ENCODE peak calls at places on chromosomes 16 and 17, in nine cellular contexts. G, P, E, M, N, F, C, R and J are unnamed samples.

GRCh38 chr17:1515640-1516402 is 591 bp downstream of the INPP5K start:
- ATAC-seq in G (peak), P (peak), E (peak), M (peak), N (no peak), F (peak), C (peak), R (peak), J (peak)

GRCh38 chr16:89153848-89154271 is 17.7 kb upstream of the CDH15 start:
- ATAC-seq in G (no peak), P (no peak), E (peak), M (no peak), N (peak), F (peak), C (no peak), R (no peak), J (no peak)

GRCh38 chr17:59651346-59651745 is 31.7 kb downstream of the CLTC start:
- ATAC-seq in G (no peak), P (no peak), E (no peak), M (no peak), N (peak), F (no peak), C (no peak), R (no peak), J (no peak)

GRCh38 chr17:67528751-67529436 is 151.8 kb downstream of the PITPNC1 start:
- ATAC-seq in G (peak), P (peak), E (peak), M (peak), N (peak), F (peak), C (no peak), R (peak), J (peak)

GRCh38 chr16:733382-734207 is 6.7 kb downstream of the HAGHL start:
- ATAC-seq in G (no peak), P (no peak), E (peak), M (no peak), N (no peak), F (peak), C (peak), R (peak), J (no peak)

GRCh38 chr17:18248300-18248731 is 10.2 kb downstream of the FLII start:
- ATAC-seq in G (peak), P (peak), E (peak), M (peak), N (peak), F (peak), C (peak), R (peak), J (peak)

GRCh38 chr16:10788665-10789064 is 29.9 kb downstream of the TVP23A start:
- ATAC-seq in G (no peak), P (no peak), E (no peak), M (no peak), N (no peak), F (no peak), C (no peak), R (no peak), J (no peak)

GRCh38 chr17:28928061-28928460 is 23.3 kb downstream of the PHF12 start:
- ATAC-seq in G (no peak), P (no peak), E (no peak), M (no peak), N (no peak), F (no peak), C (peak), R (no peak), J (no peak)

GRCh38 chr17:50519141-50519834 is 11.0 kb downstream of the MYCBPAP start:
- ATAC-seq in G (no peak), P (no peak), E (peak), M (no peak), N (no peak), F (peak), C (no peak), R (no peak), J (no peak)

GRCh38 chr16:14309001-14309886 is 238.1 kb downstream of the MRTFB start:
- ATAC-seq in G (no peak), P (peak), E (peak), M (peak), N (peak), F (no peak), C (peak), R (no peak), J (no peak)

GRCh38 chr16:4011225-4011939 is 104.9 kb downstream of the ADCY9 start:
- ATAC-seq in G (no peak), P (no peak), E (no peak), M (no peak), N (no peak), F (peak), C (no peak), R (no peak), J (no peak)

GRCh38 chr17:61326330-61326729 is 73.3 kb upstream of the TBX2 start:
- ATAC-seq in G (no peak), P (no peak), E (no peak), M (no peak), N (no peak), F (no peak), C (no peak), R (no peak), J (no peak)

GRCh38 chr17:78432226-78432894 is 53.9 kb downstream of the PGS1 start:
- ATAC-seq in G (no peak), P (no peak), E (no peak), M (no peak), N (no peak), F (peak), C (no peak), R (no peak), J (no peak)

GRCh38 chr16:20383106-20384029 is 21.2 kb downstream of the PDILT start:
- ATAC-seq in G (no peak), P (peak), E (peak), M (peak), N (peak), F (peak), C (peak), R (peak), J (peak)

GRCh38 chr16:10180771-10181163 is 1.5 kb downstream of the GRIN2A start:
- ATAC-seq in G (no peak), P (no peak), E (peak), M (no peak), N (peak), F (peak), C (peak), R (peak), J (no peak)

GRCh38 chr17:16255481-16255901 is 38.5 kb downstream of the PIGL start:
- ATAC-seq in G (no peak), P (peak), E (no peak), M (peak), N (no peak), F (peak), C (no peak), R (peak), J (peak)

GRCh38 chr16:12082207-12082606 is 105.7 kb downstream of the SNX29 start:
- ATAC-seq in G (no peak), P (no peak), E (no peak), M (no peak), N (no peak), F (no peak), C (no peak), R (no peak), J (no peak)

GRCh38 chr17:78381601-78382168 is 3.2 kb downstream of the PGS1 start:
- ATAC-seq in G (peak), P (no peak), E (no peak), M (no peak), N (no peak), F (no peak), C (peak), R (no peak), J (peak)

GRCh38 chr17:21033350-21033749 is 9.5 kb downstream of the USP22 start:
- ATAC-seq in G (no peak), P (peak), E (no peak), M (no peak), N (no peak), F (no peak), C (no peak), R (no peak), J (no peak)

GRCh38 chr17:79728908-79729471 is 1.8 kb upstream of the ENPP7 start:
- ATAC-seq in G (no peak), P (peak), E (peak), M (peak), N (peak), F (peak), C (peak), R (no peak), J (peak)

GRCh38 chr17:16491131-16491702 is 776 bp downstream of the LRRC75A start:
- ATAC-seq in G (no peak), P (no peak), E (peak), M (no peak), N (peak), F (peak), C (no peak), R (peak), J (no peak)

GRCh38 chr17:1434150-1434549 is 21.9 kb downstream of the CRK start:
- ATAC-seq in G (no peak), P (no peak), E (no peak), M (no peak), N (no peak), F (no peak), C (no peak), R (no peak), J (no peak)

GRCh38 chr16:80610489-80611156 is 69.8 kb downstream of the DYNLRB2 start:
- ATAC-seq in G (no peak), P (no peak), E (no peak), M (no peak), N (no peak), F (peak), C (no peak), R (no peak), J (no peak)

GRCh38 chr16:30619643-30620042 is 9.5 kb upstream of the ZNF689 start:
- ATAC-seq in G (no peak), P (no peak), E (no peak), M (no peak), N (no peak), F (no peak), C (no peak), R (no peak), J (no peak)

GRCh38 chr17:76234354-76234679 is 6.0 kb downstream of the RNF157 start:
- ATAC-seq in G (no peak), P (no peak), E (no peak), M (no peak), N (no peak), F (no peak), C (peak), R (no peak), J (no peak)

GRCh38 chr17:15340966-15341365 is 431 bp downstream of the TEKT3 start:
- ATAC-seq in G (no peak), P (no peak), E (peak), M (peak), N (no peak), F (no peak), C (no peak), R (peak), J (no peak)

GRCh38 chr16:66167564-66168291 is 198.8 kb upstream of the CDH5 start:
- ATAC-seq in G (no peak), P (peak), E (no peak), M (no peak), N (peak), F (no peak), C (no peak), R (no peak), J (no peak)

GRCh38 chr16:78916928-78917545 is 683.5 kb downstream of the MAF start:
- ATAC-seq in G (no peak), P (no peak), E (no peak), M (no peak), N (no peak), F (no peak), C (no peak), R (no peak), J (no peak)

GRCh38 chr16:56777533-56777932 is 47.6 kb downstream of the NUP93 start:
- ATAC-seq in G (no peak), P (no peak), E (no peak), M (no peak), N (no peak), F (no peak), C (no peak), R (no peak), J (no peak)

GRCh38 chr16:70267516-70267915 is 15.8 kb upstream of the EXOSC6 start:
- ATAC-seq in G (no peak), P (peak), E (peak), M (no peak), N (peak), F (peak), C (peak), R (peak), J (no peak)

GRCh38 chr17:6082335-6082734 is 12.2 kb downstream of the WSCD1 start:
- ATAC-seq in G (no peak), P (no peak), E (no peak), M (no peak), N (no peak), F (no peak), C (no peak), R (no peak), J (no peak)

GRCh38 chr17:60151355-60151754 is 1.6 kb downstream of the CA4 start:
- ATAC-seq in G (no peak), P (no peak), E (no peak), M (no peak), N (no peak), F (no peak), C (peak), R (no peak), J (no peak)

GRCh38 chr16:1991588-1992474 is 2.1 kb downstream of the SYNGR3 start:
- ATAC-seq in G (peak), P (peak), E (peak), M (peak), N (peak), F (no peak), C (peak), R (peak), J (peak)
- TF ChIP-seq POLR2A in G (no peak), P (no peak), E (no peak), M (peak), N (no peak), F (no peak), C (peak), R (no peak), J (no peak)

GRCh38 chr17:38752119-38752929 is at the start of gene PSMB3:
- ATAC-seq in G (peak), P (peak), E (peak), M (peak), N (peak), F (peak), C (peak), R (peak), J (peak)
- TF ChIP-seq POLR2A in G (peak), P (peak), E (peak), M (no peak), N (peak), F (peak), C (peak), R (peak), J (no peak)

DNA sequence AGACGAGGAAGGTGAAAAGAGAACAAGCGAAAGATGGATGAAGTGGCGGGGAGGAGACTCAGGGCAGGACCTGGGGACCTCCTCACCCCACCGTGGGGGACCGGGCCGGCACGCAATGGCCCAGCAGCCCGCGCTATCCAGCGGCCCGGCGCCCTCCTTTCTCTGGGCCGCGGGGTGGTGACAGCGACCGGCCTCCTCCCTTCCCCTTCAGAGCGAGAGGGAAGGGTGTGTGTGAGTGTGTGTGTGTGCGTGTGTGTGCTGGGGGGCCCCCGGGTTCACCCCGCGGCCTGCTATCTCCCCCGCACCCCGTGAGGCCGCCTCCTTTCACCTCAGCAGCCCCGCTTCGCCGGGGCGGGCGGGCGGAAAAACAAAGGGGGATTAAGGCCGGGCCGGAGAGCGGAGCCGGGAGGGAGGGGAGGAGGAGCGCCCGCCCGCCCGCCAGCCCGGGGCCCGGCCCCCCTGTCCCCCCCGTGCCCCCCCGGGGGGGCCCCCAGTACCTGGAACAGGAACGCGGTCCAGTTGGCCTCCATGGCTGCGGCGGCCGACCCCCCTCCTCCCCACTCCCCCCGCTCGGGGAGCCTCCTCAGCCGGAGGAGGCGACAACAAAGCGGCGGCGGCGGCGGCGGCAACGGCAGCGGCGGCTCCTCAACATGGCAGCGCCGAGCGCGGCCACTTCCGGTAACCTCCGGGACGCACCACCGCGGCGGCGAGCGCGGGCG is at the start of gene VEZF1:
- ATAC-seq in G (peak), P (peak), E (peak), M (peak), N (peak), F (peak), C (peak), R (peak), J (peak)
- TF ChIP-seq POLR2A in G (peak), P (no peak), E (peak), M (no peak), N (peak), F (no peak), C (peak), R (peak), J (peak)

DNA sequence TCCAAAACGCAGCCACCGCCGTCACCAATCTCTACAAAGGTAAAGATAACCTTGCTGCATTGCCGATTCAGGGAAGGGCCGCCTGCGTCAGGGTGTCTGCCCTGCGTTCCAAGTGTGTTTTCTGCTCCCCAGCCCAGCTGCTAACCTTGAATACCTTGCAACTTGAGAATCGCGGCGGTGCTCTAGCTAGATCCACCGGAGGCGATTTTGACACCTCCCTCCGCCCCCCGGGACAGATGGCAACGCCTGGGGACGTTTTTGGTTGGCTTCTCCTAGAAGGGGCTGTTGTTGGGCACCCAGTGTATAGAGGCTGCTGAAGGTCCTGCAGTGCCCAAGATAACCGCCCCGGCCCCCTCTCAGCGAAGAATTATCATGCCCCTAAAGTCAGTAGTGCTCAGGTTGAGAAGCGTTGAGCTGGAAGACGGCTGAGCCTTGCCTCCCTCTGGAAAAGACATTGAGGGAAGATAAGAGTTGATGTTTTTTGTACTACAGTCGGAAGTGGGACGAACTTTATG is 1.6 kb downstream of the HAPSTR1 start:
- ATAC-seq in G (no peak), P (no peak), E (no peak), M (no peak), N (no peak), F (peak), C (peak), R (no peak), J (no peak)
- TF ChIP-seq POLR2A in G (peak), P (no peak), E (no peak), M (no peak), N (no peak), F (no peak), C (peak), R (no peak), J (no peak)

GRCh38 chr17:7574176-7574953 is 5.1 kb upstream of the CD68 start:
- ATAC-seq in G (no peak), P (no peak), E (no peak), M (no peak), N (no peak), F (no peak), C (no peak), R (no peak), J (no peak)
- TF ChIP-seq POLR2A in G (no peak), P (no peak), E (no peak), M (no peak), N (no peak), F (peak), C (peak), R (no peak), J (no peak)